ENCODE peak calls at places on chromosomes 6 and 20, in nine cellular contexts. P is MV-4-11; Y is cardiac muscle cell; Z is foreskin fibroblast; K is GM04504; T is AG10803; Q is activated gamma-delta T cell treated with anti-CD3 and anti-CD28 coated beads, Interleukin-2, amount 50 U/mL, for 16 hours; B is H7; S is naive thymus-derived CD8-positive, alpha-beta T cell. D is an unnamed sample.

GRCh38 chr20:53752971-53753879 is 159.6 kb upstream of the ZNF217 start:
- DNase-seq in T (no peak), S (no peak), B (peak), K (no peak), Q (no peak), P (no peak), Z (no peak), Y (no peak), D (no peak)

GRCh38 chr20:48181536-48181935 is 396.3 kb upstream of the SULF2 start:
- DNase-seq in P (no peak), S (no peak), Q (no peak), B (no peak), T (no peak), Z (no peak), Y (no peak), K (no peak), D (no peak)

GRCh38 chr6:36906539-36906938 is 20.8 kb downstream of the C6orf89 start:
- DNase-seq in Y (no peak), Q (no peak), B (no peak), K (no peak), P (no peak), T (no peak), S (no peak), Z (no peak), D (no peak)

GRCh38 chr6:51057296-51057695 is 238.6 kb downstream of the TFAP2B start:
- DNase-seq in S (no peak), B (no peak), T (no peak), Y (no peak), Q (no peak), P (no peak), Z (no peak), K (no peak), D (no peak)

GRCh38 chr6:142927904-142928303 is 17.1 kb downstream of the HIVEP2 start:
- DNase-seq in Z (no peak), S (peak), K (no peak), P (no peak), Y (peak), T (no peak), B (no peak), Q (no peak), D (no peak)

GRCh38 chr20:59392741-59393140 is 92.3 kb downstream of the EDN3 start:
- DNase-seq in Q (no peak), B (no peak), Z (no peak), T (no peak), S (no peak), P (no peak), K (no peak), Y (no peak), D (no peak)

GRCh38 chr6:54074591-54075195 is 36.5 kb upstream of the MLIP start:
- DNase-seq in B (no peak), Y (peak), S (no peak), K (no peak), Q (no peak), T (peak), Z (no peak), P (peak), D (no peak)

GRCh38 chr6:166774292-166774691 is 147.2 kb upstream of the RPS6KA2 start:
- DNase-seq in Y (no peak), B (no peak), S (no peak), K (no peak), P (no peak), Z (no peak), T (no peak), Q (no peak), D (no peak)

GRCh38 chr20:14553774-14554524 is 216.5 kb upstream of the FLRT3 start:
- DNase-seq in Q (no peak), S (no peak), Z (no peak), B (no peak), K (peak), Y (peak), T (peak), P (no peak), D (no peak)

D was measured in iPS DF 6.9.